ENCODE peak calls at places on chromosomes 2 and 18, in five cellular contexts. S is gastrocnemius medialis; F is SJSA1; N is HCT116; P is naive thymus-derived CD4-positive, alpha-beta T cell. J is an unnamed sample.

GRCh38 chr2:104818249-104818648 is 35.7 kb upstream of the POU3F3 start:
- DNase-seq in F (no peak), P (no peak), S (no peak), N (no peak), J (no peak)

GRCh38 chr2:37711308-37711731 is 39.9 kb upstream of the CDC42EP3 start:
- DNase-seq in F (peak), S (no peak), N (peak), P (peak), J (peak)

GRCh38 chr2:224126001-224126400 is 86.9 kb upstream of the SERPINE2 start:
- DNase-seq in N (no peak), S (no peak), P (no peak), F (no peak), J (no peak)

GRCh38 chr2:113977060-113977659 is 87.3 kb downstream of the ACTR3 start:
- DNase-seq in N (no peak), S (no peak), P (no peak), F (no peak), J (no peak)

GRCh38 chr2:16513626-16514025 is 152.0 kb downstream of the CYRIA start:
- DNase-seq in F (no peak), S (no peak), N (no peak), P (no peak), J (no peak)

GRCh38 chr2:134140251-134140661 is 113.6 kb upstream of the MGAT5 start:
- DNase-seq in N (no peak), S (no peak), F (no peak), P (no peak), J (no peak)

GRCh38 chr2:3611136-3611535 is 16.2 kb downstream of the COLEC11 start:
- DNase-seq in P (no peak), S (no peak), N (no peak), F (peak), J (no peak)

GRCh38 chr2:130808482-130809268 is 28.0 kb upstream of the ARHGEF4 start:
- DNase-seq in N (peak), S (no peak), P (no peak), F (no peak), J (peak)

GRCh38 chr2:64018715-64019082 is 529 bp downstream of the VPS54 start:
- DNase-seq in N (no peak), F (no peak), P (no peak), S (no peak), J (no peak)

DNA sequence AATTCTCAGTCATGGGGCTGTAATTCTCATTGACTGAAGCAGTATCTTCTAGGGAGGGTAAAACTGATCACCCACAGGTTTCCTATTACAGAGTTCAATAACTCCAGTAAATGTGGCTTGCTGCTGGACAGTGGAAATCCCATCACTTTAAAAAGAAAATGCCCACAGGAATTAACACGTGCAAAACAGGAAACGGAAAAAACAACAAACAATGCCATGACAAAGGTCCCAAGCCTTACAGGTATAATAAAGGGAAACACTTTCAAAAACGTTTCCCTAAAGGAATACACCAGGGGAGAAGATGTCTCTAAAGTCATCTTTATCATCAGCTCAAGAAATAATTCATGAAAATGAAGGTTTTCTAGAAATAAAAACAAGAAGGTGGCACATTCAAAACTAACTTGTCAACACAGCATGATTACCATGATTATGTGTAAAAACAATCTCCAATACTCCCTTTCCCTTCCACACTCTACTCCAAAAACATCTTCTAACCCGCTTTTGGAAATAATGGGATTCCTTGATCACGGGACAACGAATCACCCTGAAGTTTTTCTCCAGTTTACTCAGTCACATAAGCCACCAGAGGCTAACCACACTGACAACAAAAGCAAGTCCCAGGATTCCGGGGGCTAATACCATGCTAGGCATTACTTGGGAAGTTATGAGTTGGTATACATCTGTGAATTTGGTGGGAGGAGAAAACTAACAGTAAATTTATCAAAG is 167.9 kb downstream of the TCF4 start:
- DNase-seq in S (no peak), N (no peak), P (no peak), F (no peak), J (no peak)
- H3K4me3 ChIP-seq in S (peak), N (no peak), P (no peak), F (no peak), J (no peak)

DNA sequence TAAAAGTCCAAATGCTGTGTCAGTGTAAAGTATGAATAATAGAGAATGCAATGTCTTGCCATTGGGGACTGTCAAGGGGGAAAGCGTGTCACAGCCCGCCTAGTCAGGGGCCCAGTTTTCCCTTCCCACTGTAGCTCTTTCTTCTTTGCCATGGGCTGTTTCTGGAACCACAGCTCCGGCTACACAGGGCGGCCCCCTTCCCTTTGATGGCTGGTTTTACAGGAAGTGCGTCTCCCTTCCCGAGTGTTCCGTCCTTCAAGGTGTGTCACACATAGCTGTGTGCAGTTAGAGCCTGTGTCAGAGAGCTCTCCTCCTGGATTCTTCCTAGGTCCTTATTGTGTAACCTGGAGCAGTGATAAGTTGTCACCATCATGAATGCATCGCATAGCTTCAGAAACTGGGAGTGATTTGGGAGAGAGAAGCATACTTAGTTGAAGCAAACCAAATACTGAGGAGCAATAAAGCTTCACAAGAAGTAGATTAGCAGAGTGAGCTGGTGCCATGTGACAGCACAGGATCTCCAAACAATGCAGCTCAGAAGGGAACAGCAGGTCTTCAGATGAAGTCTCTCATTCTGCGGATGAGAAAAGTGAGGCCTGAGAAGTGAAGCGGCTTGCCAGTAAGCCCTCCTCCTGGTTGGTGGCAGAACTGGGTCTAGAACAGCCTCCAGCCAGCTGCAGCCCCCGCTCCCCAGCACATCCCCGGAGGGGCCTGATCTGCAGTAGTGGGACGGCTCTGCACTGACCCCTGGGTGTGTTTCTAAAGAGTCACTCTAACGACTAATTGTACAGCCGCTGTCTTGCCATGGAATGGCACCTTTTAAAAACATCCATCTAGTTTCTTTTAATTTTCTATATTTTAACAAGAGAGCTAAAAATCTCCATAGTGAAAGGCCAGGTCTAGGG is 81.7 kb downstream of the MTCL1 start:
- DNase-seq in F (peak), S (no peak), N (no peak), P (no peak), J (no peak)
- H3K4me3 ChIP-seq in F (no peak), S (no peak), N (no peak), P (no peak), J (no peak)

DNA sequence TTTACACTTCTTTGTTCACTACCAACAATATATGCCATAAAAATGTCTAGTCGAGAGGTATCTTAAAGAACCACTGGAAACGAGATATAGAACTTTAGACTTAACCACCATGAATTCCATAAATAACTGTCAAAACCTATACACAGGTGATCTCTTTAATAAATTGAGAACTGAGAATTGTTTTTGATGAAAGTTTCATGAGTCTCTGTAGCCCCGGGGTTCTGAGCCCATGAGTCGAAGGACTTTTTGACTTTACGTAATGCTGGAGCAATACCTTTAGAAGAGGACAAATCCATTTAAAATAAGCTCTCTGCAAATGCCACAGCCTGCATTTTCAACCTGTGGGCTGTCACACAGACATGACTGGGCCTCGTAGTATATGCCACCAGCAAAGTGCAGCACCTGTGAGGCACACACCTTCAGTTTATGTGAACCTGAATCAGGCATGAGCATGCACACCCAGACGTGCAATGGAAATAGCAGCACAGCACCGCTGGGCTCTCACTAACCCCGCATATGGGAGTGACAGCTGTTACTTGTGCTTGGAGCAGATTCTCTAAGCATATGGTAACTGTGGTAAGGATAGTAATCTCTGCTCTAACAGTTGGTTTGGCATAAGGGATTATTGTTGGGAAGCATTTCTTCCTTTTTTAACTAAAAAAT is 383.2 kb downstream of the SOCS6 start:
- DNase-seq in F (no peak), S (no peak), N (no peak), P (no peak), J (peak)
- H3K4me3 ChIP-seq in F (no peak), S (no peak), N (no peak), P (no peak), J (peak)

DNA sequence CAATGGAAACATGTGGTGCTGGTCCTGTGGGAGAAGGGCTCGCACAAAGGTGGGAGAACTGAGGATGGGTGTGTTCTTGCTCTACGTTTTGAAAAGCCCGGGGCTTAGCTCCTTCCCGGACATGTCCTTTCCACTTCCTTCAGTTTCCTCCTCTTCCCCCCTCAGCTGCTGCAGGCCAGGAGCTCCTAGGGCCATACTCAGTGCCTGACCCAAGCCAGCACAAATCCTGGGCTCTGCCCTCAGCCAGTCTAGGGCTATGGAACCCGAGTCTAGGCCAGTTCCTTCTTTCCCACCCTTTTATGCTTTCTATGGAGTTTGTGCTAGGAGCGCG is 1.4 kb upstream of the SIX2 start:
- DNase-seq in P (no peak), F (no peak), S (no peak), N (no peak), J (no peak)
- H3K4me3 ChIP-seq in P (no peak), F (peak), S (peak), N (no peak), J (no peak)

GRCh38 chr2:126972272-126972626 is 73.6 kb downstream of the TEX51 start:
- DNase-seq in S (no peak), P (no peak), N (no peak), F (no peak), J (no peak)
- H3K4me3 ChIP-seq in S (peak), P (no peak), N (no peak), F (no peak), J (no peak)

GRCh38 chr2:164840458-164840929 is 1.1 kb downstream of the COBLL1 start:
- DNase-seq in N (no peak), P (no peak), S (no peak), F (no peak), J (no peak)
- H3K4me3 ChIP-seq in N (peak), P (no peak), S (peak), F (peak), J (no peak)

GRCh38 chr2:178681081-178681480 is 126.1 kb downstream of the TTN start:
- DNase-seq in S (no peak), F (no peak), P (no peak), N (no peak), J (no peak)
- H3K4me3 ChIP-seq in S (no peak), F (no peak), P (no peak), N (no peak), J (no peak)

DNA sequence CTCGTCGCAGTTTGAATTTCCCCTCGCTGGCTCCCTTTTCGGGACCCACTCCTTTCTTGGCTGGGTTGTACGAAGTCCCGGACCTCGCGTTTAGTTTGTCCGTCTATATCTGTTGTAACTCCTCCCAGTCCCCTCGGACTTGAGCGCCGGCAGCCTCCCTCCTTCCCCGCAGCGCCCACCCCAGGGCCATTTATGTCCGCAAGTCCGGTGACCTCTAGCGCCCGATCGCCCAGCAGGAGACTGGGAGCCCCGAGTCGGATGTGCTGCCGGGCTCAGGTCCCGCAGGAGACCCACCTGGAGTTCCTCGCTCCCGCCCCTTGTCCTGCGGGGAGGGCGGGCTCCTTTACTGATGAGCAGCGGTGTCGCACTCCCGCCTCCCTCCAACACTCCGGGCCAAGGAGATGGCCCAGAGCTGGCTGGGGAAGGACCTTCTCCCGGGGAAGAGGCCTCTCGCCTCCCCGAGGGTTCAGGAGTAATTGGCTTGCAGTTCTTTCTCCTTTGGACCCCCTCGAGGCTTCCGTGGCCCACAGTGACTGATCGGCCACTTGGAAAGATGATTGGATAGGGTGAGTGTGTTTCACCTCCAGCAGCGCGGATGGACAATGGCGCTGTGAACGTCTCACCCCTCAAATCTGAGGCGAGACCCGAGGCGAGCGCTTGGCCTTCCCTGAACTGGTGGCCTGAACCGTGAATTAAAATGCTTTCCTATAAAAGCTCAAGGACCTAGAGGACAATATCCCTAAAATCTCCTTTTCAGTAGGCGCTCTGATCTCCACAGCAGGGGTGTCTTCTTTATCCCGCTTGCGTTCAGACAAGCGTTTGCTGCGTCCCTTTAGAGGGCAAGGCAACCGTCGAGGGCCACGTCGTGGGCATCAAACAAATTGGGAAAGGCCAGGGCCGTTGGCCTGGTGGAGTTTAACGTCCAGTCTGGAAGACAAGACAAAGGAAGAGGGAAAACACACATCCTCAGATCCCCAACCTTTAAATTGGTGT is 978 bp upstream of the RAX start:
- DNase-seq in S (no peak), N (no peak), P (no peak), F (no peak), J (no peak)
- H3K4me3 ChIP-seq in S (no peak), N (no peak), P (no peak), F (no peak), J (no peak)

DNA sequence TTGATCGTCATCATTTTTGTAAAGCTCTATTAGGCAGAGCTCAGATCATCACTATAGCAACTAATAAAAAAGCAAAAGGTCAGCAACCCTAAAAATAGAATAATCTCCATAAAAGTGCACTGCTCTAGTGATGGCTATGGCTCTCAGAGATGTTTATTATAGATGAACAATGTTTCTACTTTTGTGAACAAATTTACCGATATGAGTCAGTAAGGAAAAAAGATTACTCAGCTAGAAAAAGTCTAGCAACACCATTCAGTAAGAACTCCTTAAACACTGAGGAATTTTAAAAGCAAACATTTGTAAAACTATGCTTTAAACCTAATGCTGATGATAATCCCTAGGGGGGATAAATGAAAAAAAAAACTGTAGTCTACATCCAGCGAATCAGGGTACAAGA is 69.6 kb downstream of the ACVR1C start:
- DNase-seq in N (no peak), P (no peak), S (no peak), F (no peak), J (no peak)
- H3K4me3 ChIP-seq in N (no peak), P (no peak), S (no peak), F (no peak), J (no peak)

DNA sequence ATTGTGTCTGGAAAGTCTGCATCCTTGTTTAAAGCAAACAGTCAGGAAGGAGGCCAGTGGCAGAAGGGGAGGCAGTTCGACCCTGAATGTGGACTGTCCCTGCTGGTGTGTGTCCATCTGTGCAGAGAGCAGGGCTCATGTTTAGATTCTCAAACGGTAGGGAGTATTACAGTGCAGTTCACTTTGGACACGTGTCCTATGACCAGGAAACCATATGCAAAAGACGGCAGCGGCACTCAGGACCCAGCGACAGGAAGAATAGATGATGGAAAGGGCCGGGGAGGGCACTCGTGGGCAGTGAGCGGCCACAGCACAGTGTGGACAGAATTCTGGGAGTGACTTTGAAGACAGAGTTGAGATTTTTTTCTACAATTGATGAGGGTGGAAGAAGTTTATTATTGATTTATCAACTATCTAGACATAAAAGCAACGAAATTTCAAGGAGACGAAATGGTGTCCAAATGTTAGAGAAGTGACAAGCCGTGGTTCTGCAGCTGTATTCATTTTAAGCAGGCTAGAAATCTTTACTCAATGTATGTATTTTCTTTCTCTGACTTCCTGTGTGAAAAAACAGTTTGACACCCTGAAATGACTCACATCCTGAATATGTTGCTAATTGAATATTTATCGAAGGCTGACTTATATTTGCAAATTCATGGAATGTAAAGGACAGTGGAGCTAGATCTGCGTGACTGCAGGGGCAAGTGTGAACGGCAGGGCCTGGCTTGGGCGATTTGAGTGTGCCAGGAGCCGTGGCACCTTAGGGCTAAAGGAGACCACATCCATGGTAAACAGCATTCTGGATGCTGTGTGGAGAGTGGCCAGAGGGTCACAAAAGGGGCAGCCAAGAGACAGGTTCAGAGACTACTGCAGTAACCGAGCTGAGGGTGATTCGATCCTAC is 214.2 kb downstream of the PTGR3 start:
- DNase-seq in N (no peak), S (no peak), F (no peak), P (no peak), J (no peak)
- H3K4me3 ChIP-seq in N (no peak), S (no peak), F (no peak), P (peak), J (no peak)

J was measured in Jurkat, Clone E6-1.